ENCODE peak calls at places on chromosomes 12 and 14, in ten cellular contexts. P is NCI-H460; F is HTR-8/SVneo; W is GM10248; T is activated CD8-positive, alpha-beta memory T cell treated with anti-CD3 and anti-CD28 coated beads for 1 hour; J is stimulated activated CD8-positive, alpha-beta memory T cell treated with anti-CD3 and anti-CD28 coated beads, Interleukin-12 subunit alpha, Interleukin-12 subunit beta, amount 100 ng/mL, for 4 hours; Z is activated CD4-positive, alpha-beta T cell treated with anti-CD3 and anti-CD28 coated beads, Interleukin-2, amount 10 ng/mL, durations not matched to agents 7 days and 5 days; X is progenitor cell of endocrine pancreas; A is KG1; R is ACHN. D is an unnamed sample.

GRCh38 chr12:69059465-69060457 is 126.8 kb upstream of the CPM start:
- DNase-seq in P (peak), F (peak), W (no peak), T (no peak), J (no peak), Z (no peak), X (no peak), A (no peak), R (peak), D (peak)

GRCh38 chr14:100321473-100322137 is 1.5 kb upstream of the SLC25A47 start:
- DNase-seq in P (no peak), F (no peak), W (no peak), T (no peak), J (no peak), Z (no peak), X (no peak), A (no peak), R (no peak), D (no peak)

GRCh38 chr14:72439707-72440106 is 454.2 kb downstream of the DPF3 start:
- DNase-seq in P (no peak), F (no peak), W (no peak), T (no peak), J (no peak), Z (peak), X (no peak), A (peak), R (no peak), D (no peak)

GRCh38 chr14:75881986-75882385 is 99.8 kb downstream of the TGFB3 start:
- DNase-seq in P (no peak), F (no peak), W (no peak), T (no peak), J (no peak), Z (no peak), X (no peak), A (no peak), R (no peak), D (no peak)

GRCh38 chr12:10130042-10130441 is at the start of gene CLEC7A:
- DNase-seq in P (no peak), F (no peak), W (peak), T (no peak), J (no peak), Z (no peak), X (no peak), A (no peak), R (no peak), D (no peak)

GRCh38 chr14:89378119-89378518 is 38.9 kb downstream of the FOXN3 start:
- DNase-seq in P (no peak), F (no peak), W (peak), T (no peak), J (peak), Z (no peak), X (no peak), A (no peak), R (no peak), D (peak)

GRCh38 chr14:104676130-104676693 is 13.2 kb upstream of the INF2 start:
- DNase-seq in P (no peak), F (no peak), W (no peak), T (no peak), J (no peak), Z (no peak), X (no peak), A (no peak), R (no peak), D (no peak)

GRCh38 chr12:116423053-116423452 is 136.1 kb upstream of the MAP1LC3B2 start:
- DNase-seq in P (no peak), F (peak), W (no peak), T (no peak), J (no peak), Z (no peak), X (no peak), A (no peak), R (no peak), D (no peak)

GRCh38 chr12:5537771-5538170 is 105.9 kb downstream of the NTF3 start:
- DNase-seq in P (no peak), F (no peak), W (no peak), T (no peak), J (no peak), Z (no peak), X (no peak), A (no peak), R (no peak), D (no peak)

GRCh38 chr14:104557086-104557485 is 22.5 kb upstream of the C14orf180 start:
- DNase-seq in P (no peak), F (no peak), W (no peak), T (no peak), J (no peak), Z (no peak), X (no peak), A (no peak), R (no peak), D (no peak)

GRCh38 chr12:10175849-10176641 is 2.8 kb upstream of the TMEM52B start:
- DNase-seq in P (no peak), F (no peak), W (no peak), T (no peak), J (no peak), Z (no peak), X (no peak), A (no peak), R (no peak), D (no peak)

D was measured in A549.